ENCODE peak calls at places on chromosomes 7 and 10, in seven cellular contexts. S, R, H, L, Z, X and F are unnamed samples.

GRCh38 chr7:55570939-55571338 is 1.4 kb downstream of the VOPP1 start:
- DNase-seq in X (no peak), S (no peak), Z (peak), L (no peak), R (no peak), H (no peak), F (no peak)

GRCh38 chr10:86047588-86047987 is 319.0 kb downstream of the GRID1 start:
- DNase-seq in L (no peak), R (no peak), X (no peak), S (no peak), Z (no peak), H (no peak), F (no peak)

GRCh38 chr7:30687604-30688003 is 5.3 kb upstream of the CRHR2 start:
- DNase-seq in R (no peak), Z (no peak), H (no peak), S (no peak), X (no peak), L (no peak), F (no peak)

GRCh38 chr10:103451871-103452713 is at the start of gene CALHM2:
- DNase-seq in L (peak), R (peak), X (peak), S (peak), Z (peak), H (peak), F (peak)

GRCh38 chr7:514651-515598 is 4.7 kb downstream of the PDGFA start:
- DNase-seq in Z (peak), R (peak), S (no peak), X (no peak), H (no peak), L (no peak), F (no peak)

GRCh38 chr10:126070815-126071214 is 174.5 kb downstream of the FANK1 start:
- DNase-seq in Z (no peak), R (no peak), X (no peak), L (no peak), H (no peak), S (no peak), F (no peak)

GRCh38 chr7:151387161-151388006 is 22.5 kb downstream of the WDR86 start:
- DNase-seq in Z (no peak), H (no peak), L (no peak), S (no peak), R (no peak), X (no peak), F (no peak)

GRCh38 chr10:121926669-121927360 is 1.0 kb downstream of the ATE1 start:
- DNase-seq in X (no peak), S (peak), H (no peak), R (no peak), L (no peak), Z (peak), F (no peak)

GRCh38 chr7:90824386-90825307 is 228.5 kb downstream of the CDK14 start:
- DNase-seq in H (no peak), S (no peak), R (no peak), Z (peak), X (no peak), L (no peak), F (no peak)

GRCh38 chr10:482036-482435 is 207.4 kb downstream of the DIP2C start:
- DNase-seq in L (no peak), H (no peak), X (no peak), S (no peak), R (no peak), Z (no peak), F (no peak)

GRCh38 chr10:30980951-30981616 is 50.6 kb downstream of the ZNF438 start:
- DNase-seq in R (no peak), X (peak), S (no peak), L (peak), Z (peak), H (peak), F (no peak)

GRCh38 chr7:137882261-137882668 is 35.5 kb upstream of the DGKI start:
- DNase-seq in Z (peak), L (no peak), R (no peak), X (no peak), H (no peak), S (peak), F (no peak)

GRCh38 chr10:94991243-94991888 is 52.9 kb downstream of the CYP2C9 start:
- DNase-seq in S (no peak), X (no peak), L (no peak), Z (no peak), H (no peak), R (no peak), F (no peak)

GRCh38 chr7:100141554-100141949 is 7.2 kb upstream of the LAMTOR4 start:
- DNase-seq in L (no peak), S (no peak), H (no peak), R (no peak), X (no peak), Z (no peak), F (no peak)

GRCh38 chr10:132645630-132646442 is 108.2 kb downstream of the INPP5A start:
- DNase-seq in X (no peak), S (no peak), R (peak), L (peak), Z (no peak), H (no peak), F (no peak)

GRCh38 chr10:77711683-77712049 is 74.1 kb upstream of the KCNMA1 start:
- DNase-seq in S (no peak), X (no peak), R (no peak), H (no peak), Z (no peak), L (no peak), F (no peak)
- TF ChIP-seq CTCF in S (no peak), X (no peak), R (no peak), H (peak), Z (no peak), L (no peak), F (peak)

GRCh38 chr7:106112118-106112971 is at the start of gene SYPL1:
- DNase-seq in R (peak), H (peak), L (peak), X (peak), S (peak), Z (peak), F (peak)

GRCh38 chr7:106111671-106112117 is 418 bp downstream of the SYPL1 start:
- DNase-seq in H (peak), S (peak), L (peak), X (peak), R (no peak), Z (peak), F (no peak)

GRCh38 chr7:106110885-106111670 is 1.0 kb downstream of the SYPL1 start:
- DNase-seq in X (no peak), Z (peak), H (no peak), R (no peak), S (no peak), L (no peak), F (no peak)

GRCh38 chr7:106114735-106115383 is 2.7 kb upstream of the SYPL1 start:
- DNase-seq in X (no peak), R (no peak), Z (no peak), S (no peak), L (no peak), H (no peak), F (no peak)

DNA sequence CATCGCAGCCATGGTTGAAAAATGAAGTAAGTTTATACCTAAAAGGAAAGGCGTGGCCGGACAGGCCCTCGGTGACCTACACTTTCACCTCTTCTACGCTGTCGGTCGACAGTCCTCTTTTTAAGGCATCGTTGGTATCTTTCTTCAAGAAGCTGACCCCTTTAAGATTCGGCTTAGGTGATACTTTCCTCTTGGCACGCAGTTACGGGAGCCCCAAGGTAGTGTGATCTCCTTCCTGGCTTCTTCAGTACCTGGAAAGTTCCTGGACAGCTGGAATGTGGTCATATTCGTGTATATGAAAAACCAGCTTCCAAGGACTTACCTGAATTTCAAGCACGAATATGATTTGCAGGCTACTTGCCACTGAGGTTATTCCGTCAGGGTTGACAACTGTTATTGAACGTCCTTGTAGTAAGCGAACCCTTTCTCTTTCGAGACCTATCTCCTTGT is 885 bp upstream of the SYPL1 start:
- DNase-seq in Z (no peak), X (no peak), R (no peak), H (no peak), L (no peak), S (no peak), F (no peak)
- TF ChIP-seq CTCF in Z (no peak), X (no peak), R (no peak), H (no peak), L (no peak), S (no peak), F (no peak)

GRCh38 chr7:141974831-141975230 is 1.3 kb upstream of the TAS2R38 start:
- DNase-seq in S (no peak), X (no peak), L (no peak), H (no peak), Z (no peak), R (peak), F (no peak)
- TF ChIP-seq CTCF in S (no peak), X (no peak), L (no peak), H (no peak), Z (no peak), R (no peak), F (peak)

GRCh38 chr10:124157286-124157685 is 63.9 kb upstream of the CHST15 start:
- DNase-seq in H (no peak), R (no peak), X (no peak), S (no peak), Z (peak), L (no peak), F (no peak)
- TF ChIP-seq CTCF in H (no peak), R (no peak), X (no peak), S (no peak), Z (no peak), L (no peak), F (no peak)

DNA sequence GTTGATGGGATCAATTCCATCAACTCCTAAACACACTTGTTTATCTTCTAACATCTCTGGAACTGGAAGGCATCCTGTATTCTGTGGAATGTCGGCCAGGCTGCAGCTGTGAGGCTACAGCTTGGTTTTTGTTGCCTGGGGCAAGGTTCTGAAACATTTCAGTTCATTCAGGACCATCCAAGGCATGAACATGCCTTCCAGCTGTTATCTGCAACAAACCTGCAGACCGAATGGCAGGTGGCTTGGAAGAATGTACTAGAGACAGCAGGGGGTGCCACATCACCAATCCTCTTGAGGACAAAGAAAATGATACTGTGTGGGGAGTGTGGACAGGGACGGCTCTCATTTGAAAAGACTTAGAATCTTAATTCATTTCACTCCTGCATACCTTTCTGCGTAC is 12.4 kb downstream of the PAPOLB start:
- DNase-seq in R (peak), H (no peak), Z (peak), L (peak), X (no peak), S (peak), F (no peak)
- TF ChIP-seq CTCF in R (no peak), H (no peak), Z (peak), L (no peak), X (no peak), S (no peak), F (peak)

GRCh38 chr7:123327661-123328060 is 127.9 kb upstream of the SLC13A1 start:
- DNase-seq in H (no peak), R (no peak), L (no peak), S (no peak), Z (no peak), X (no peak), F (no peak)
- TF ChIP-seq CTCF in H (no peak), R (no peak), L (no peak), S (no peak), Z (no peak), X (no peak), F (no peak)